ENCODE peak calls at places on chromosomes 3 and 15, in four cellular contexts. W is Right ventricle myocardium superior, S is stomach, J is iris pigment epithelial cell. P is an unnamed sample.

GRCh38 chr3:12962292-12962691 is 110.9 kb downstream of the IQSEC1 start:
- DNase-seq in J (no peak), S (no peak), W (no peak), P (peak; percentile 31)

GRCh38 chr3:109339186-109339585 is 1.8 kb upstream of the DPPA4 start:
- DNase-seq in J (no peak), W (no peak), S (no peak), P (no peak)

GRCh38 chr15:58608711-58609110 is 140.8 kb downstream of the ADAM10 start:
- DNase-seq in W (no peak), S (no peak), J (peak; percentile 55), P (peak; percentile 19)

GRCh38 chr3:110067527-110067926 is 730.2 kb upstream of the DPPA4 start:
- DNase-seq in W (no peak), J (no peak), S (no peak), P (no peak)

GRCh38 chr3:138440596-138440995 is 6.2 kb downstream of the ESYT3 start:
- DNase-seq in S (no peak), J (peak; percentile 68), W (no peak), P (peak; percentile 92)

GRCh38 chr3:9703736-9704342 is at the start of gene CPNE9:
- DNase-seq in W (no peak), J (no peak), S (no peak), P (peak; percentile 32)

GRCh38 chr15:41870689-41871081 is 23.2 kb downstream of the SPTBN5 start:
- DNase-seq in W (peak; percentile 54), J (peak; percentile 73), S (no peak), P (no peak)

GRCh38 chr3:142460689-142461088 is 12.9 kb upstream of the XRN1 start:
- DNase-seq in S (no peak), J (no peak), W (no peak), P (no peak)

GRCh38 chr15:89662893-89663673 is 7.8 kb upstream of the KIF7 start:
- DNase-seq in W (peak; percentile 88), J (peak; percentile 93), S (peak; percentile 66), P (peak; percentile 98)

GRCh38 chr15:100767002-100767825 is 112.4 kb upstream of the ALDH1A3 start:
- DNase-seq in S (no peak), W (no peak), J (no peak), P (no peak)

GRCh38 chr3:135966349-135966695 is 794 bp downstream of the PPP2R3A start:
- DNase-seq in J (no peak), S (no peak), W (peak; percentile 70), P (no peak)

GRCh38 chr3:167940241-167940640 is 155.5 kb downstream of the GOLIM4 start:
- DNase-seq in W (no peak), S (no peak), J (no peak), P (peak; percentile 8)

GRCh38 chr15:41546846-41547786 is 3.1 kb upstream of the RPAP1 start:
- DNase-seq in J (peak; percentile 52), W (peak; percentile 1), S (no peak), P (peak; percentile 85)

GRCh38 chr3:14451844-14452533 is 49.6 kb downstream of the SLC6A6 start:
- DNase-seq in W (peak; percentile 73), J (peak; percentile 96), S (peak; percentile 41), P (peak; percentile 96)

GRCh38 chr15:48671381-48672022 is 26.0 kb upstream of the FBN1 start:
- DNase-seq in J (peak; percentile 87), S (no peak), W (peak; percentile 76), P (peak; percentile 95)

GRCh38 chr3:52820741-52821140 is 9.7 kb downstream of the ITIH4 start:
- DNase-seq in J (peak; percentile 35), W (no peak), S (no peak), P (peak; percentile 50)

GRCh38 chr3:46127503-46127902 is 80.6 kb downstream of the CCR1 start:
- DNase-seq in W (no peak), S (no peak), J (peak; percentile 94), P (peak; percentile 89)

GRCh38 chr3:186516645-186517044 is 27.5 kb downstream of the CRYGS start:
- DNase-seq in J (no peak), S (no peak), W (no peak), P (no peak)

GRCh38 chr15:71691700-71692417 is 118.5 kb upstream of the NR2E3 start:
- DNase-seq in W (no peak), J (peak; percentile 73), S (peak; percentile 71), P (peak; percentile 84)

GRCh38 chr15:101702077-101702476 is 22.2 kb downstream of the TARS3 start:
- DNase-seq in W (no peak), S (no peak), J (no peak), P (no peak)

GRCh38 chr3:188170461-188171459 is 16.8 kb downstream of the LPP start:
- DNase-seq in W (no peak), J (no peak), S (no peak), P (no peak)

GRCh38 chr3:181838940-181839914 is 127.5 kb downstream of the SOX2 start:
- DNase-seq in S (peak; percentile 36), J (no peak), W (no peak), P (no peak)

GRCh38 chr3:41267975-41268640 is 68.8 kb downstream of the CTNNB1 start:
- DNase-seq in S (no peak), W (no peak), J (peak; percentile 98), P (peak; percentile 98)

GRCh38 chr3:117873236-117873635 is 1161.4 kb downstream of the IGSF11 start:
- DNase-seq in S (no peak), J (no peak), W (peak; percentile 47), P (no peak)

GRCh38 chr3:117874028-117874765 is 1160.4 kb downstream of the IGSF11 start:
- DNase-seq in S (no peak), W (no peak), J (no peak), P (no peak)

GRCh38 chr3:140933109-140933508 is 8.5 kb upstream of the SLC25A36 start:
- DNase-seq in S (no peak), W (no peak), J (no peak), P (no peak)

P was measured in GM23248.